ENCODE peak calls at places on chromosomes 5 and 9, in five cellular contexts. F, A, T, J and K are unnamed samples.
A peak's percentile ranks its signal among the peaks of the same experiment; 100 is the strongest.

GRCh38 chr5:170818222-170818621 is 34.7 kb downstream of the GABRP start:
- DNase-seq in F (no peak), A (no peak), T (no peak), J (no peak), K (no peak)

GRCh38 chr9:119003218-119003617 is 366.0 kb downstream of the BRINP1 start:
- DNase-seq in F (no peak), A (no peak), T (no peak), J (no peak), K (no peak)

GRCh38 chr9:115015018-115015635 is 84.7 kb upstream of the TNFSF8 start:
- DNase-seq in F (peak; percentile 16), A (peak; percentile 7), T (peak; percentile 43), J (no peak), K (peak; percentile 59)

GRCh38 chr9:130276121-130276520 is 10.6 kb downstream of the HMCN2 start:
- DNase-seq in F (no peak), A (no peak), T (no peak), J (no peak), K (no peak)

GRCh38 chr5:115309751-115310370 is 13.4 kb upstream of the CCDC112 start:
- DNase-seq in F (peak; percentile 12), A (peak; percentile 26), T (no peak), J (no peak), K (no peak)

GRCh38 chr5:53069626-53070025 is 39.9 kb downstream of the MOCS2 start:
- DNase-seq in F (no peak), A (no peak), T (no peak), J (no peak), K (no peak)

GRCh38 chr9:130186839-130187522 is 14.8 kb downstream of the NCS1 start:
- DNase-seq in F (peak; percentile 83), A (peak; percentile 59), T (peak; percentile 39), J (no peak), K (peak; percentile 65)

GRCh38 chr5:56816546-56817081 is 1.3 kb downstream of the MAP3K1 start:
- DNase-seq in F (peak; percentile 27), A (peak; percentile 84), T (no peak), J (no peak), K (peak; percentile 59)

GRCh38 chr9:126985870-126986498 is 71.4 kb downstream of the RALGPS1 start:
- DNase-seq in F (no peak), A (peak; percentile 5), T (no peak), J (peak; percentile 92), K (no peak)

GRCh38 chr5:59596586-59597348 is 296.8 kb downstream of the PDE4D start:
- DNase-seq in F (no peak), A (no peak), T (no peak), J (no peak), K (no peak)

GRCh38 chr9:14768561-14769234 is 46.2 kb upstream of the CER1 start:
- DNase-seq in F (peak; percentile 17), A (peak; percentile 34), T (no peak), J (no peak), K (peak; percentile 18)

GRCh38 chr9:130692365-130692764 is 1.2 kb upstream of the EXOSC2 start:
- DNase-seq in F (no peak), A (no peak), T (peak; percentile 62), J (no peak), K (peak; percentile 93)

GRCh38 chr5:59712836-59713487 is 180.6 kb downstream of the PDE4D start:
- DNase-seq in F (no peak), A (no peak), T (no peak), J (no peak), K (no peak)

GRCh38 chr9:85639675-85640186 is 102.0 kb downstream of the AGTPBP1 start:
- DNase-seq in F (no peak), A (no peak), T (no peak), J (no peak), K (no peak)

GRCh38 chr9:19577411-19577810 is 168.6 kb downstream of the ACER2 start:
- DNase-seq in F (no peak), A (no peak), T (no peak), J (no peak), K (no peak)

GRCh38 chr9:135887585-135888050 is 19.7 kb downstream of the CAMSAP1 start:
- DNase-seq in F (no peak), A (no peak), T (no peak), J (peak; percentile 19), K (peak; percentile 63)

GRCh38 chr5:81750308-81751008 is 439 bp downstream of the SSBP2 start:
- DNase-seq in F (no peak), A (no peak), T (no peak), J (no peak), K (no peak)

GRCh38 chr5:171813813-171814212 is 28.2 kb downstream of the SMIM23 start:
- DNase-seq in F (no peak), A (no peak), T (no peak), J (no peak), K (no peak)

GRCh38 chr5:149175346-149176113 is 34.2 kb downstream of the ABLIM3 start:
- DNase-seq in F (no peak), A (no peak), T (no peak), J (no peak), K (no peak)
- TF ChIP-seq CREB1 in F (no peak), A (no peak), T (no peak), J (no peak), K (no peak)

GRCh38 chr9:125428060-125428481 is 166.4 kb downstream of the GAPVD1 start:
- DNase-seq in F (peak; percentile 92), A (no peak), T (no peak), J (no peak), K (peak; percentile 77)
- TF ChIP-seq USF2 in F (no peak), A (no peak), T (no peak), J (no peak), K (no peak)

GRCh38 chr5:131545856-131546255 is 89.2 kb downstream of the RAPGEF6 start:
- DNase-seq in F (no peak), A (no peak), T (no peak), J (no peak), K (no peak)

GRCh38 chr5:131550606-131551005 is 84.4 kb downstream of the RAPGEF6 start:
- DNase-seq in F (no peak), A (no peak), T (no peak), J (no peak), K (no peak)

GRCh38 chr5:131542723-131543122 is 92.3 kb downstream of the RAPGEF6 start:
- DNase-seq in F (no peak), A (no peak), T (no peak), J (no peak), K (no peak)

DNA sequence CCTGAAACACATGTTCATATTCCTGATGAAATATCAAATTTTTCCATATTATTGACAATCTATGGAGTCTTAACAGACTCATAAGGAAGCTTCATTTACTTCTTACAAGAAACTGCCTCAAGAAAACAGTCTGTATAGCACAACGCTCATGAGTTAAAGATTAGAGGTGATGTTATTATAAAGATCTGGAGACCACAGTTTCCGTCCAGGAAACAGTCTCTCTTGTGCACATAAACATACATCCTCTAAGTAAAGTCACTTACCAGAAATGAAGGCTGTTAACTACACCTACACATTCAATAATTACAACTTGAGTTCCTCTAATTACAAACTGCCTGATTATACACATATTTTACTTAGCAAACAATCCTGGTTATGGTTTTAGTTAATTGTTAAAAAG is 86.8 kb downstream of the RAPGEF6 start:
- DNase-seq in F (no peak), A (no peak), T (no peak), J (no peak), K (no peak)
- TF ChIP-seq CREB1 in F (no peak), A (no peak), T (no peak), J (no peak), K (no peak)

GRCh38 chr9:128823903-128824406 is 5.6 kb downstream of the SPOUT1 start:
- DNase-seq in F (peak; percentile 24), A (no peak), T (no peak), J (no peak), K (no peak)
- TF ChIP-seq USF2 in F (no peak), A (no peak), T (no peak), J (no peak), K (no peak)

DNA sequence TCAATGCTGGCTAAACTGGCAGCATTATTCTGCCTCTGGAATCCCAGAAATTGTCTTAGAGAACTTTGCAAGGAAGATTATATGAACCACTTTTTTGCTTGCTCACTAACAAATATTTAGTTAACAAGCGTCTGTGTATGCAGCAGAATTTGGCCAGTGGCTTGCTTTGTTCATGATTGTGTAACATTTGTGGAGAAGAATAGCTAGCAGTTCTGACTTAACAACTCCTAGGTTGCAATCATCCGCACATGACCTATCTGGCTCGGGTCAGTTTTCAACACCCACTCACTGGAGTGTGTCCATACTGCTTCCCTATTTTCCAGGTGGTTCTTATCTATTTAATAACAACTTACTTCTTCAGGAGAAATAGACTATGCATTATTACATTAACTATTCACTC is 98.5 kb downstream of the SNX18 start:
- DNase-seq in F (no peak), A (peak; percentile 13), T (no peak), J (no peak), K (no peak)
- TF ChIP-seq CREB1 in F (no peak), A (no peak), T (no peak), J (no peak), K (no peak)

GRCh38 chr5:135229122-135229521 is 169.9 kb downstream of the MACROH2A1 start:
- DNase-seq in F (no peak), A (no peak), T (no peak), J (no peak), K (no peak)

GRCh38 chr5:135225856-135226560 is 173.0 kb downstream of the MACROH2A1 start:
- DNase-seq in F (no peak), A (no peak), T (no peak), J (no peak), K (no peak)

GRCh38 chr5:135229679-135230132 is 169.3 kb downstream of the MACROH2A1 start:
- DNase-seq in F (no peak), A (peak; percentile 85), T (no peak), J (no peak), K (no peak)

GRCh38 chr5:135228236-135228635 is 170.8 kb downstream of the MACROH2A1 start:
- DNase-seq in F (no peak), A (no peak), T (no peak), J (no peak), K (no peak)

GRCh38 chr5:135227064-135228022 is 171.7 kb downstream of the MACROH2A1 start:
- DNase-seq in F (no peak), A (peak; percentile 25), T (no peak), J (no peak), K (no peak)
- TF ChIP-seq USF2 in F (no peak), A (no peak), T (no peak), J (no peak), K (no peak)

GRCh38 chr5:155591273-155591672 is 577.7 kb downstream of the KIF4B start:
- DNase-seq in F (no peak), A (no peak), T (no peak), J (no peak), K (no peak)
- TF ChIP-seq CREB1 in F (no peak), A (no peak), T (no peak), J (no peak), K (no peak)

DNA sequence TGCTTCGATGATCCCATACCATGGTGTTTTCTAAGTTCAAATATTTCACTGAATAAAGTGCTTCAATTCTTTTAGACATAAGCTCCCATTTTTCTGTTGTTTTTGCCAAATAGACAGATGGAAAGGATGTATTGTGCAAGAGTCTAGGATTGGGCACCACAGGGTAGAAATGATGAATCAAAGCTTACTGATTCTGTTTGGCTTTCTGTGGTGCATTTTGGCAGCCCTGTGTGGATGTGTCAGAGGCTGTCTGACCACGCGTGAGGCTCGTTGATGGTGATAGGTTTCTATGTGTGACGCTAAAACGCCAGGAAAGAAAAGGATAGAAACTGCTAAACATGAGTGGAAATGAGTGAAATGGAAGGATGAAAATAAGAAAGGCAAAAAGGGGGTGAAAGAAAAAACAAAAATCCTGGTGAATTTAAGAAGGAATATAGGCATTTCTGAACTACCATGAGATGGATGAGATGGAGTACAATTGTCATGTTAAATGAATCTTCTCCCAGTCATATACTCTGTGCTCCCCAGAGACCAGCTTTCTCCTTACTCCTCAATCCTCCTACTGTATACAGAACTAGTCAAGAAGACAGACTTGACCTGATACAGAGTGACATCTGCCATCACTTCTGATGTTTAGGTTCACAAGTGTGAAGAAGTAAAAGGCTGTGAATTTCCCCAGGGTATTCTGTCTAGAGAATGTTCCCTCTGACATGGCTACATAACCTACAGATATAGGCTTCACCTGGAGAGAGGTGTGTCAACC is 54.4 kb downstream of the ANKH start:
- DNase-seq in F (no peak), A (no peak), T (no peak), J (no peak), K (no peak)
- TF ChIP-seq USF2 in F (no peak), A (no peak), T (no peak), J (no peak), K (no peak)